ENCODE peak calls at places on chromosomes 5 and 9, in seven cellular contexts. J, E, H, U, A, X and T are unnamed samples.

GRCh38 chr9:81855538-81855937 is 72.7 kb upstream of the SPATA31D4 start:
- DNase-seq in J (no peak), E (no peak), H (no peak), U (no peak), A (no peak), X (no peak), T (no peak)

GRCh38 chr9:93902780-93903655 is 52.1 kb downstream of the BARX1 start:
- DNase-seq in J (no peak), E (peak), H (no peak), U (no peak), A (no peak), X (no peak), T (no peak)

GRCh38 chr5:150612905-150613670 is 27.4 kb upstream of the SYNPO start:
- DNase-seq in J (no peak), E (no peak), H (no peak), U (no peak), A (no peak), X (no peak), T (no peak)

GRCh38 chr5:113092683-113093082 is 116.1 kb downstream of the DCP2 start:
- DNase-seq in J (no peak), E (no peak), H (no peak), U (no peak), A (no peak), X (no peak), T (no peak)

GRCh38 chr5:78003914-78004313 is 227.8 kb upstream of the TBCA start:
- DNase-seq in J (peak), E (no peak), H (no peak), U (no peak), A (no peak), X (no peak), T (no peak)

GRCh38 chr5:61535828-61536227 is 203.8 kb downstream of the ZSWIM6 start:
- DNase-seq in J (no peak), E (no peak), H (no peak), U (no peak), A (no peak), X (no peak), T (no peak)

GRCh38 chr5:3343911-3344310 is 251.7 kb upstream of the IRX1 start:
- DNase-seq in J (no peak), E (peak), H (no peak), U (no peak), A (no peak), X (no peak), T (no peak)

GRCh38 chr5:95697781-95698681 is 15.2 kb upstream of the SPATA9 start:
- DNase-seq in J (no peak), E (no peak), H (no peak), U (no peak), A (no peak), X (no peak), T (no peak)

GRCh38 chr9:95425910-95426551 is 90.7 kb downstream of the PTCH1 start:
- DNase-seq in J (no peak), E (no peak), H (no peak), U (no peak), A (no peak), X (no peak), T (no peak)

GRCh38 chr5:122350496-122350895 is 38.5 kb downstream of the SNCAIP start:
- DNase-seq in J (no peak), E (no peak), H (no peak), U (no peak), A (no peak), X (no peak), T (no peak)

GRCh38 chr5:33776151-33776550 is 115.6 kb downstream of the ADAMTS12 start:
- DNase-seq in J (no peak), E (no peak), H (no peak), U (no peak), A (no peak), X (no peak), T (no peak)

GRCh38 chr9:15959663-15960062 is 406.8 kb downstream of the CCDC171 start:
- DNase-seq in J (no peak), E (no peak), H (no peak), U (no peak), A (no peak), X (no peak), T (no peak)

GRCh38 chr9:1978941-1979340 is 36.2 kb upstream of the SMARCA2 start:
- DNase-seq in J (no peak), E (no peak), H (no peak), U (peak), A (no peak), X (no peak), T (no peak)

GRCh38 chr5:93162201-93162654 is 418.8 kb downstream of the NR2F1-AS1 start:
- DNase-seq in J (no peak), E (no peak), H (no peak), U (peak), A (no peak), X (no peak), T (no peak)

GRCh38 chr5:56638768-56639238 is 176.5 kb upstream of the MAP3K1 start:
- DNase-seq in J (no peak), E (no peak), H (no peak), U (no peak), A (no peak), X (no peak), T (no peak)

GRCh38 chr5:61598140-61598539 is 266.1 kb downstream of the ZSWIM6 start:
- DNase-seq in J (no peak), E (no peak), H (no peak), U (no peak), A (no peak), X (no peak), T (no peak)